ENCODE peak calls at places on chromosome 13, in nine cellular contexts. E is myocyte; D is AG04450; W is stimulated activated CD4-positive, alpha-beta T cell treated with anti-CD3 and anti-CD28 coated beads, Interleukin-4, amount 100 ng/mL, for 1 hour; B is GM12891; O is putamen; M is NCI-H1105 treated with DMSO at 0.1 percent for 48 hours; Z is caudate nucleus; I is stimulated activated naive CD8-positive, alpha-beta T cell treated with anti-CD3 and anti-CD28 coated beads, Interleukin-15, amount 100 ng/mL, for 72 hours. A is an unnamed sample.

GRCh38 chr13:44904982-44905381 is 84.3 kb downstream of the NUFIP1 start:
- DNase-seq in E (peak), D (peak), W (no peak), B (no peak), O (no peak), M (no peak), Z (no peak), I (no peak), A (no peak)

GRCh38 chr13:50170447-50171037 is 155.3 kb downstream of the KCNRG start:
- DNase-seq in E (peak), D (no peak), W (no peak), B (no peak), O (no peak), M (peak), Z (no peak), I (no peak), A (no peak)

GRCh38 chr13:98174995-98175394 is 2.1 kb downstream of the RNF113B start:
- DNase-seq in E (no peak), D (no peak), W (no peak), B (no peak), O (no peak), M (no peak), Z (no peak), I (no peak), A (no peak)

GRCh38 chr13:81498969-81499368 is 1158.0 kb upstream of the SPRY2 start:
- DNase-seq in E (no peak), D (no peak), W (no peak), B (no peak), O (no peak), M (no peak), Z (no peak), I (no peak), A (no peak)

GRCh38 chr13:36413161-36413560 is 19.1 kb upstream of the CCNA1 start:
- DNase-seq in E (no peak), D (no peak), W (no peak), B (no peak), O (no peak), M (no peak), Z (no peak), I (no peak), A (no peak)

GRCh38 chr13:98108330-98108729 is 34.6 kb upstream of the FARP1 start:
- DNase-seq in E (no peak), D (no peak), W (no peak), B (no peak), O (no peak), M (no peak), Z (no peak), I (no peak), A (no peak)

GRCh38 chr13:110368408-110368807 is 61.3 kb downstream of the COL4A2 start:
- DNase-seq in E (no peak), D (no peak), W (no peak), B (no peak), O (no peak), M (no peak), Z (no peak), I (no peak), A (no peak)

GRCh38 chr13:22740264-22740663 is 440.5 kb upstream of the SGCG start:
- DNase-seq in E (peak), D (no peak), W (no peak), B (no peak), O (no peak), M (peak), Z (no peak), I (no peak), A (no peak)

GRCh38 chr13:22176968-22177545 is 506.2 kb downstream of the FGF9 start:
- DNase-seq in E (peak), D (peak), W (no peak), B (no peak), O (no peak), M (peak), Z (no peak), I (no peak), A (no peak)

GRCh38 chr13:79870766-79871165 is 389.8 kb downstream of the NDFIP2 start:
- DNase-seq in E (no peak), D (no peak), W (no peak), B (no peak), O (no peak), M (no peak), Z (no peak), I (no peak), A (no peak)

GRCh38 chr13:50796463-50796862 is 47.0 kb downstream of the DLEU7 start:
- DNase-seq in E (no peak), D (no peak), W (no peak), B (no peak), O (no peak), M (no peak), Z (no peak), I (no peak), A (no peak)

GRCh38 chr13:49248433-49249002 is 793 bp downstream of the CDADC1 start:
- DNase-seq in E (peak), D (no peak), W (peak), B (no peak), O (no peak), M (no peak), Z (no peak), I (peak), A (no peak)

GRCh38 chr13:41833201-41833600 is 127.7 kb downstream of the VWA8 start:
- DNase-seq in E (no peak), D (no peak), W (no peak), B (no peak), O (peak), M (no peak), Z (peak), I (no peak), A (no peak)

GRCh38 chr13:62643799-62644484 is 1228.3 kb upstream of the PCDH20 start:
- DNase-seq in E (no peak), D (no peak), W (no peak), B (no peak), O (no peak), M (no peak), Z (no peak), I (no peak), A (no peak)

GRCh38 chr13:34108396-34108795 is 290.4 kb downstream of the RFC3 start:
- DNase-seq in E (no peak), D (no peak), W (no peak), B (no peak), O (no peak), M (no peak), Z (no peak), I (no peak), A (no peak)

GRCh38 chr13:99415014-99415650 is 86.1 kb upstream of the TM9SF2 start:
- DNase-seq in E (no peak), D (no peak), W (no peak), B (no peak), O (no peak), M (no peak), Z (no peak), I (no peak), A (no peak)

GRCh38 chr13:82717249-82717648 is 1165.0 kb downstream of the SLITRK1 start:
- DNase-seq in E (peak), D (no peak), W (no peak), B (no peak), O (peak), M (no peak), Z (no peak), I (no peak), A (no peak)

GRCh38 chr13:49086711-49087110 is 111.0 kb downstream of the FNDC3A start:
- DNase-seq in E (peak), D (no peak), W (no peak), B (no peak), O (peak), M (no peak), Z (no peak), I (no peak), A (no peak)

GRCh38 chr13:73038064-73038463 is 20.7 kb upstream of the KLF5 start:
- DNase-seq in E (no peak), D (no peak), W (no peak), B (no peak), O (no peak), M (no peak), Z (no peak), I (no peak), A (no peak)

GRCh38 chr13:65808061-65808460 is 1422.1 kb downstream of the PCDH9 start:
- DNase-seq in E (no peak), D (no peak), W (no peak), B (no peak), O (no peak), M (no peak), Z (no peak), I (no peak), A (no peak)

GRCh38 chr13:111394211-111394922 is 73.9 kb downstream of the TEX29 start:
- DNase-seq in E (no peak), D (no peak), W (no peak), B (no peak), O (no peak), M (no peak), Z (no peak), I (no peak), A (no peak)

GRCh38 chr13:60453490-60453889 is 56.5 kb downstream of the TDRD3 start:
- DNase-seq in E (no peak), D (no peak), W (no peak), B (no peak), O (no peak), M (no peak), Z (no peak), I (no peak), A (no peak)

GRCh38 chr13:44259045-44260042 is 114.3 kb upstream of the SERP2 start:
- DNase-seq in E (peak), D (no peak), W (peak), B (peak), O (no peak), M (peak), Z (no peak), I (peak), A (peak)

GRCh38 chr13:99556867-99557443 is 55.7 kb downstream of the TM9SF2 start:
- DNase-seq in E (no peak), D (no peak), W (no peak), B (no peak), O (no peak), M (no peak), Z (no peak), I (no peak), A (no peak)

GRCh38 chr13:79283742-79284141 is 122.3 kb downstream of the RBM26 start:
- DNase-seq in E (no peak), D (no peak), W (no peak), B (no peak), O (no peak), M (no peak), Z (no peak), I (no peak), A (no peak)

GRCh38 chr13:37715606-37716015 is 117.0 kb upstream of the POSTN start:
- DNase-seq in E (peak), D (peak), W (no peak), B (no peak), O (no peak), M (no peak), Z (no peak), I (no peak), A (no peak)

GRCh38 chr13:76012091-76012721 is 376.1 kb downstream of the LMO7 start:
- DNase-seq in E (peak), D (no peak), W (no peak), B (no peak), O (no peak), M (no peak), Z (no peak), I (no peak), A (no peak)

GRCh38 chr13:77980592-77980991 is 62.0 kb upstream of the EDNRB start:
- DNase-seq in E (peak), D (peak), W (no peak), B (no peak), O (no peak), M (no peak), Z (no peak), I (no peak), A (no peak)

A was measured in activated naive CD8-positive, alpha-beta T cell treated with anti-CD3 and anti-CD28 coated beads for 36 hours.